ENCODE peak calls at places on chromosomes 4 and X, in five cellular contexts. K is NCI-H1694 treated with DMSO at 0.1 percent for 48 hours, T is stromal cell of bone marrow, Q is H7, N is NCI-H2107. D is an unnamed sample.

GRCh38 chr4:41297832-41298231 is 41.1 kb downstream of the UCHL1 start:
- DNase-seq in K (no peak), T (no peak), Q (no peak), N (no peak), D (no peak)

GRCh38 chr4:105092768-105093167 is 53.9 kb upstream of the TET2 start:
- DNase-seq in K (no peak), N (no peak), Q (no peak), T (no peak), D (no peak)

GRCh38 chr4:53019485-53020382 is 157.6 kb downstream of the RASL11B start:
- DNase-seq in T (peak), K (no peak), Q (no peak), N (no peak), D (no peak)

GRCh38 chr4:1195109-1195671 is 22.8 kb upstream of the SPON2 start:
- DNase-seq in N (no peak), Q (peak), K (no peak), T (no peak), D (no peak)

GRCh38 chr4:108601096-108601495 is 19.3 kb upstream of the RPL34 start:
- DNase-seq in Q (no peak), N (no peak), T (no peak), K (no peak), D (no peak)

GRCh38 chrX:30751497-30751896 is 98.3 kb downstream of the GK start:
- DNase-seq in T (no peak), K (no peak), N (no peak), Q (no peak), D (no peak)

GRCh38 chr4:149264093-149264733 is 551.4 kb downstream of the IQCM start:
- DNase-seq in N (no peak), K (peak), T (peak), Q (peak), D (peak)

GRCh38 chrX:49199906-49200771 is at the start of gene SYP:
- DNase-seq in K (peak), T (peak), N (peak), Q (peak), D (peak)

GRCh38 chr4:117691572-117692351 is 342.5 kb upstream of the NDST3 start:
- DNase-seq in N (no peak), T (no peak), K (no peak), Q (no peak), D (no peak)

GRCh38 chr4:472881-473574 is 25.9 kb downstream of the ZNF721 start:
- DNase-seq in T (no peak), Q (peak), N (no peak), K (no peak), D (no peak)

GRCh38 chr4:85200106-85200505 is 233.6 kb upstream of the WDFY3 start:
- DNase-seq in Q (no peak), T (no peak), K (no peak), N (no peak), D (no peak)

GRCh38 chr4:61246003-61246402 is 45.9 kb downstream of the ADGRL3 start:
- DNase-seq in N (no peak), K (no peak), Q (no peak), T (no peak), D (no peak)

GRCh38 chr4:56654238-56654632 is 26.9 kb downstream of the HOPX start:
- DNase-seq in T (no peak), K (no peak), N (no peak), Q (no peak), D (no peak)

GRCh38 chrX:49040376-49040955 is 2.7 kb downstream of the TFE3 start:
- DNase-seq in K (no peak), Q (peak), N (no peak), T (no peak), D (no peak)

GRCh38 chr4:92246384-92246783 is 57.4 kb upstream of the GRID2 start:
- DNase-seq in K (no peak), T (no peak), Q (no peak), N (no peak), D (no peak)

GRCh38 chr4:139419388-139419914 is 34.5 kb upstream of the RAB33B start:
- DNase-seq in T (no peak), N (no peak), Q (no peak), K (peak), D (peak)

GRCh38 chrX:48468693-48469691 is 1.1 kb downstream of the SLC38A5 start:
- DNase-seq in Q (peak), N (no peak), K (peak), T (no peak), D (no peak)

GRCh38 chrX:123254457-123254856 is 70.4 kb downstream of the GRIA3 start:
- DNase-seq in T (no peak), K (no peak), Q (no peak), N (no peak), D (no peak)

GRCh38 chrX:14409341-14409740 is 120.0 kb upstream of the GLRA2 start:
- DNase-seq in T (peak), N (no peak), Q (no peak), K (no peak), D (no peak)

GRCh38 chr4:32396504-32396903 is 1676.3 kb downstream of the PCDH7 start:
- DNase-seq in K (no peak), T (no peak), N (no peak), Q (no peak), D (no peak)

GRCh38 chr4:172995161-172995560 is 173.4 kb upstream of the GALNT7 start:
- DNase-seq in N (no peak), Q (no peak), T (peak), K (no peak), D (no peak)

D was measured in kidney epithelial cell.